ENCODE peak calls at places on chromosome 16, in six cellular contexts. One of them, this sample, is unnamed.

GRCh38 chr16:3065742-3066439 is 451 bp downstream of the IL32 start:
- DNase-seq in stimulated activated CD8-positive, alpha-beta memory T cell treated with anti-CD3 and anti-CD28 coated beads, Interleukin-7, amount 100 ng/mL, for 1 hour: no peak
- DNase-seq in activated CD8-positive, alpha-beta memory T cell treated with anti-CD3 and anti-CD28 coated beads for 48 hours: no peak
- DNase-seq in pancreas: no peak
- DNase-seq in HCT116: no peak
- DNase-seq in AG10803: no peak
- DNase-seq in this sample: no peak

GRCh38 chr16:84988328-84989080 is 22.8 kb downstream of the ZDHHC7 start:
- DNase-seq in stimulated activated CD8-positive, alpha-beta memory T cell treated with anti-CD3 and anti-CD28 coated beads, Interleukin-7, amount 100 ng/mL, for 1 hour: no peak
- DNase-seq in activated CD8-positive, alpha-beta memory T cell treated with anti-CD3 and anti-CD28 coated beads for 48 hours: no peak
- DNase-seq in pancreas: no peak
- DNase-seq in HCT116: no peak
- DNase-seq in AG10803: no peak
- DNase-seq in this sample: no peak

GRCh38 chr16:46783800-46784199 is 35.7 kb upstream of the MYLK3 start:
- DNase-seq in stimulated activated CD8-positive, alpha-beta memory T cell treated with anti-CD3 and anti-CD28 coated beads, Interleukin-7, amount 100 ng/mL, for 1 hour: no peak
- DNase-seq in activated CD8-positive, alpha-beta memory T cell treated with anti-CD3 and anti-CD28 coated beads for 48 hours: no peak
- DNase-seq in pancreas: no peak
- DNase-seq in HCT116: no peak
- DNase-seq in AG10803: peak; percentile 42
- DNase-seq in this sample: no peak

GRCh38 chr16:58670177-58670576 is 14.4 kb downstream of the SLC38A7 start:
- DNase-seq in stimulated activated CD8-positive, alpha-beta memory T cell treated with anti-CD3 and anti-CD28 coated beads, Interleukin-7, amount 100 ng/mL, for 1 hour: no peak
- DNase-seq in activated CD8-positive, alpha-beta memory T cell treated with anti-CD3 and anti-CD28 coated beads for 48 hours: no peak
- DNase-seq in pancreas: no peak
- DNase-seq in HCT116: no peak
- DNase-seq in AG10803: no peak
- DNase-seq in this sample: no peak

GRCh38 chr16:86019446-86020047 is 120.6 kb downstream of the IRF8 start:
- DNase-seq in stimulated activated CD8-positive, alpha-beta memory T cell treated with anti-CD3 and anti-CD28 coated beads, Interleukin-7, amount 100 ng/mL, for 1 hour: no peak
- DNase-seq in activated CD8-positive, alpha-beta memory T cell treated with anti-CD3 and anti-CD28 coated beads for 48 hours: no peak
- DNase-seq in pancreas: no peak
- DNase-seq in HCT116: no peak
- DNase-seq in AG10803: no peak
- DNase-seq in this sample: no peak

GRCh38 chr16:56793504-56793903 is 63.6 kb downstream of the NUP93 start:
- DNase-seq in stimulated activated CD8-positive, alpha-beta memory T cell treated with anti-CD3 and anti-CD28 coated beads, Interleukin-7, amount 100 ng/mL, for 1 hour: no peak
- DNase-seq in activated CD8-positive, alpha-beta memory T cell treated with anti-CD3 and anti-CD28 coated beads for 48 hours: no peak
- DNase-seq in pancreas: no peak
- DNase-seq in HCT116: no peak
- DNase-seq in AG10803: peak; percentile 41
- DNase-seq in this sample: no peak

GRCh38 chr16:5058476-5058875 is 7.3 kb downstream of the C16orf89 start:
- DNase-seq in stimulated activated CD8-positive, alpha-beta memory T cell treated with anti-CD3 and anti-CD28 coated beads, Interleukin-7, amount 100 ng/mL, for 1 hour: no peak
- DNase-seq in activated CD8-positive, alpha-beta memory T cell treated with anti-CD3 and anti-CD28 coated beads for 48 hours: no peak
- DNase-seq in pancreas: no peak
- DNase-seq in HCT116: no peak
- DNase-seq in AG10803: no peak
- DNase-seq in this sample: no peak

GRCh38 chr16:46709464-46709863 is 20.0 kb downstream of the ORC6 start:
- DNase-seq in stimulated activated CD8-positive, alpha-beta memory T cell treated with anti-CD3 and anti-CD28 coated beads, Interleukin-7, amount 100 ng/mL, for 1 hour: no peak
- DNase-seq in activated CD8-positive, alpha-beta memory T cell treated with anti-CD3 and anti-CD28 coated beads for 48 hours: no peak
- DNase-seq in pancreas: no peak
- DNase-seq in HCT116: no peak
- DNase-seq in AG10803: no peak
- DNase-seq in this sample: no peak

GRCh38 chr16:27364493-27365141 is 37.4 kb upstream of the IL21R start:
- DNase-seq in stimulated activated CD8-positive, alpha-beta memory T cell treated with anti-CD3 and anti-CD28 coated beads, Interleukin-7, amount 100 ng/mL, for 1 hour: no peak
- DNase-seq in activated CD8-positive, alpha-beta memory T cell treated with anti-CD3 and anti-CD28 coated beads for 48 hours: no peak
- DNase-seq in pancreas: peak; percentile 56
- DNase-seq in HCT116: no peak
- DNase-seq in AG10803: no peak
- DNase-seq in this sample: no peak

GRCh38 chr16:46885960-46886763 is 2.0 kb downstream of the GPT2 start:
- DNase-seq in stimulated activated CD8-positive, alpha-beta memory T cell treated with anti-CD3 and anti-CD28 coated beads, Interleukin-7, amount 100 ng/mL, for 1 hour: no peak
- DNase-seq in activated CD8-positive, alpha-beta memory T cell treated with anti-CD3 and anti-CD28 coated beads for 48 hours: no peak
- DNase-seq in pancreas: peak; percentile 67
- DNase-seq in HCT116: no peak
- DNase-seq in AG10803: no peak
- DNase-seq in this sample: no peak

GRCh38 chr16:15682105-15682570 is 32.1 kb downstream of the NDE1 start:
- DNase-seq in stimulated activated CD8-positive, alpha-beta memory T cell treated with anti-CD3 and anti-CD28 coated beads, Interleukin-7, amount 100 ng/mL, for 1 hour: no peak
- DNase-seq in activated CD8-positive, alpha-beta memory T cell treated with anti-CD3 and anti-CD28 coated beads for 48 hours: no peak
- DNase-seq in pancreas: peak; percentile 15
- DNase-seq in HCT116: peak; percentile 33
- DNase-seq in AG10803: peak; percentile 71
- DNase-seq in this sample: no peak

GRCh38 chr16:82672676-82673075 is 45.9 kb downstream of the CDH13 start:
- DNase-seq in stimulated activated CD8-positive, alpha-beta memory T cell treated with anti-CD3 and anti-CD28 coated beads, Interleukin-7, amount 100 ng/mL, for 1 hour: no peak
- DNase-seq in activated CD8-positive, alpha-beta memory T cell treated with anti-CD3 and anti-CD28 coated beads for 48 hours: no peak
- DNase-seq in pancreas: no peak
- DNase-seq in HCT116: no peak
- DNase-seq in AG10803: no peak
- DNase-seq in this sample: no peak

GRCh38 chr16:2739555-2740435 is 12.6 kb upstream of the SRRM2 start:
- DNase-seq in stimulated activated CD8-positive, alpha-beta memory T cell treated with anti-CD3 and anti-CD28 coated beads, Interleukin-7, amount 100 ng/mL, for 1 hour: no peak
- DNase-seq in activated CD8-positive, alpha-beta memory T cell treated with anti-CD3 and anti-CD28 coated beads for 48 hours: no peak
- DNase-seq in pancreas: no peak
- DNase-seq in HCT116: no peak
- DNase-seq in AG10803: no peak
- DNase-seq in this sample: no peak

GRCh38 chr16:46886764-46887523 is 2.8 kb downstream of the GPT2 start:
- DNase-seq in stimulated activated CD8-positive, alpha-beta memory T cell treated with anti-CD3 and anti-CD28 coated beads, Interleukin-7, amount 100 ng/mL, for 1 hour: no peak
- DNase-seq in activated CD8-positive, alpha-beta memory T cell treated with anti-CD3 and anti-CD28 coated beads for 48 hours: no peak
- DNase-seq in pancreas: no peak
- DNase-seq in HCT116: no peak
- DNase-seq in AG10803: no peak
- DNase-seq in this sample: no peak

GRCh38 chr16:83676056-83676455 is 131.7 kb upstream of the HSBP1 start:
- DNase-seq in stimulated activated CD8-positive, alpha-beta memory T cell treated with anti-CD3 and anti-CD28 coated beads, Interleukin-7, amount 100 ng/mL, for 1 hour: no peak
- DNase-seq in activated CD8-positive, alpha-beta memory T cell treated with anti-CD3 and anti-CD28 coated beads for 48 hours: no peak
- DNase-seq in pancreas: no peak
- DNase-seq in HCT116: no peak
- DNase-seq in AG10803: no peak
- DNase-seq in this sample: no peak

GRCh38 chr16:1078579-1079021 is 6.1 kb downstream of the SSTR5 start:
- DNase-seq in stimulated activated CD8-positive, alpha-beta memory T cell treated with anti-CD3 and anti-CD28 coated beads, Interleukin-7, amount 100 ng/mL, for 1 hour: no peak
- DNase-seq in activated CD8-positive, alpha-beta memory T cell treated with anti-CD3 and anti-CD28 coated beads for 48 hours: no peak
- DNase-seq in pancreas: peak; percentile 90
- DNase-seq in HCT116: no peak
- DNase-seq in AG10803: no peak
- DNase-seq in this sample: no peak

GRCh38 chr16:30557397-30557949 is 701 bp downstream of the ZNF764 start:
- DNase-seq in stimulated activated CD8-positive, alpha-beta memory T cell treated with anti-CD3 and anti-CD28 coated beads, Interleukin-7, amount 100 ng/mL, for 1 hour: no peak
- DNase-seq in activated CD8-positive, alpha-beta memory T cell treated with anti-CD3 and anti-CD28 coated beads for 48 hours: no peak
- DNase-seq in pancreas: no peak
- DNase-seq in HCT116: no peak
- DNase-seq in AG10803: no peak
- DNase-seq in this sample: no peak

GRCh38 chr16:79723583-79724168 is 123.1 kb upstream of the MAF start:
- DNase-seq in stimulated activated CD8-positive, alpha-beta memory T cell treated with anti-CD3 and anti-CD28 coated beads, Interleukin-7, amount 100 ng/mL, for 1 hour: no peak
- DNase-seq in activated CD8-positive, alpha-beta memory T cell treated with anti-CD3 and anti-CD28 coated beads for 48 hours: no peak
- DNase-seq in pancreas: peak; percentile 73
- DNase-seq in HCT116: no peak
- DNase-seq in AG10803: no peak
- DNase-seq in this sample: no peak

GRCh38 chr16:85286970-85287814 is 174.9 kb upstream of the CIBAR2 start:
- DNase-seq in stimulated activated CD8-positive, alpha-beta memory T cell treated with anti-CD3 and anti-CD28 coated beads, Interleukin-7, amount 100 ng/mL, for 1 hour: no peak
- DNase-seq in activated CD8-positive, alpha-beta memory T cell treated with anti-CD3 and anti-CD28 coated beads for 48 hours: no peak
- DNase-seq in pancreas: no peak
- DNase-seq in HCT116: no peak
- DNase-seq in AG10803: peak; percentile 48
- DNase-seq in this sample: no peak

GRCh38 chr16:22356930-22357634 is 17.3 kb downstream of the CDR2 start:
- DNase-seq in stimulated activated CD8-positive, alpha-beta memory T cell treated with anti-CD3 and anti-CD28 coated beads, Interleukin-7, amount 100 ng/mL, for 1 hour: no peak
- DNase-seq in activated CD8-positive, alpha-beta memory T cell treated with anti-CD3 and anti-CD28 coated beads for 48 hours: no peak
- DNase-seq in pancreas: no peak
- DNase-seq in HCT116: no peak
- DNase-seq in AG10803: no peak
- DNase-seq in this sample: no peak

GRCh38 chr16:347203-347602 is 5.3 kb downstream of the AXIN1 start:
- DNase-seq in stimulated activated CD8-positive, alpha-beta memory T cell treated with anti-CD3 and anti-CD28 coated beads, Interleukin-7, amount 100 ng/mL, for 1 hour: no peak
- DNase-seq in activated CD8-positive, alpha-beta memory T cell treated with anti-CD3 and anti-CD28 coated beads for 48 hours: no peak
- DNase-seq in pancreas: no peak
- DNase-seq in HCT116: no peak
- DNase-seq in AG10803: no peak
- DNase-seq in this sample: no peak

GRCh38 chr16:46731691-46732555 is 16.2 kb downstream of the MYLK3 start:
- DNase-seq in stimulated activated CD8-positive, alpha-beta memory T cell treated with anti-CD3 and anti-CD28 coated beads, Interleukin-7, amount 100 ng/mL, for 1 hour: no peak
- DNase-seq in activated CD8-positive, alpha-beta memory T cell treated with anti-CD3 and anti-CD28 coated beads for 48 hours: no peak
- DNase-seq in pancreas: no peak
- DNase-seq in HCT116: no peak
- DNase-seq in AG10803: no peak
- DNase-seq in this sample: no peak

GRCh38 chr16:59993101-59993500 is 1259.0 kb upstream of the GOT2 start:
- DNase-seq in stimulated activated CD8-positive, alpha-beta memory T cell treated with anti-CD3 and anti-CD28 coated beads, Interleukin-7, amount 100 ng/mL, for 1 hour: no peak
- DNase-seq in activated CD8-positive, alpha-beta memory T cell treated with anti-CD3 and anti-CD28 coated beads for 48 hours: no peak
- DNase-seq in pancreas: no peak
- DNase-seq in HCT116: no peak
- DNase-seq in AG10803: no peak
- DNase-seq in this sample: no peak